ENCODE peak calls at places on chromosomes 1 and 21, in five cellular contexts. One of them, this sample, is unnamed.

GRCh38 chr1:113745425-113745824 is 13.9 kb downstream of the PHTF1 start:
- DNase-seq in skeletal muscle cell: no peak
- DNase-seq in aorta: no peak
- DNase-seq in OCI-LY7: no peak
- DNase-seq in sigmoid colon: no peak
- DNase-seq in this sample: no peak

GRCh38 chr1:205270764-205271163 is 43.0 kb downstream of the TMCC2 start:
- DNase-seq in skeletal muscle cell: no peak
- DNase-seq in aorta: no peak
- DNase-seq in OCI-LY7: no peak
- DNase-seq in sigmoid colon: no peak
- DNase-seq in this sample: no peak

GRCh38 chr21:16082038-16082816 is 352.4 kb downstream of the USP25 start:
- DNase-seq in skeletal muscle cell: no peak
- DNase-seq in aorta: no peak
- DNase-seq in OCI-LY7: peak
- DNase-seq in sigmoid colon: no peak
- DNase-seq in this sample: no peak

GRCh38 chr1:1429671-1430073 is 5.8 kb upstream of the VWA1 start:
- DNase-seq in skeletal muscle cell: no peak
- DNase-seq in aorta: no peak
- DNase-seq in OCI-LY7: no peak
- DNase-seq in sigmoid colon: no peak
- DNase-seq in this sample: no peak

GRCh38 chr1:213474054-213474453 is 423.0 kb downstream of the RPS6KC1 start:
- DNase-seq in skeletal muscle cell: no peak
- DNase-seq in aorta: peak
- DNase-seq in OCI-LY7: no peak
- DNase-seq in sigmoid colon: no peak
- DNase-seq in this sample: no peak

GRCh38 chr1:15178571-15179484 is 25.3 kb downstream of the TMEM51 start:
- DNase-seq in skeletal muscle cell: peak
- DNase-seq in aorta: peak
- DNase-seq in OCI-LY7: no peak
- DNase-seq in sigmoid colon: no peak
- DNase-seq in this sample: no peak

GRCh38 chr1:209063816-209064664 is 519.5 kb upstream of the CAMK1G start:
- DNase-seq in skeletal muscle cell: no peak
- DNase-seq in aorta: no peak
- DNase-seq in OCI-LY7: no peak
- DNase-seq in sigmoid colon: no peak
- DNase-seq in this sample: no peak

GRCh38 chr21:43997766-43998742 is 14.1 kb upstream of the TRAPPC10 start:
- DNase-seq in skeletal muscle cell: no peak
- DNase-seq in aorta: no peak
- DNase-seq in OCI-LY7: no peak
- DNase-seq in sigmoid colon: no peak
- DNase-seq in this sample: no peak

GRCh38 chr1:241310451-241310850 is 46.6 kb downstream of the RGS7 start:
- DNase-seq in skeletal muscle cell: peak
- DNase-seq in aorta: no peak
- DNase-seq in OCI-LY7: no peak
- DNase-seq in sigmoid colon: no peak
- DNase-seq in this sample: no peak

GRCh38 chr1:91018006-91018405 is 3.8 kb downstream of the ZNF644 start:
- DNase-seq in skeletal muscle cell: no peak
- DNase-seq in aorta: no peak
- DNase-seq in OCI-LY7: peak
- DNase-seq in sigmoid colon: no peak
- DNase-seq in this sample: no peak

GRCh38 chr1:230105754-230106625 is 39.0 kb downstream of the GALNT2 start:
- DNase-seq in skeletal muscle cell: peak
- DNase-seq in aorta: no peak
- DNase-seq in OCI-LY7: peak
- DNase-seq in sigmoid colon: no peak
- DNase-seq in this sample: no peak

GRCh38 chr1:217364220-217364619 is 266.7 kb downstream of the GPATCH2 start:
- DNase-seq in skeletal muscle cell: no peak
- DNase-seq in aorta: no peak
- DNase-seq in OCI-LY7: no peak
- DNase-seq in sigmoid colon: no peak
- DNase-seq in this sample: no peak

GRCh38 chr1:17293681-17294415 is 14.1 kb upstream of the PADI4 start:
- DNase-seq in skeletal muscle cell: no peak
- DNase-seq in aorta: no peak
- DNase-seq in OCI-LY7: no peak
- DNase-seq in sigmoid colon: no peak
- DNase-seq in this sample: no peak

GRCh38 chr1:116067564-116067887 is 43.7 kb upstream of the MAB21L3 start:
- DNase-seq in skeletal muscle cell: peak
- DNase-seq in aorta: peak
- DNase-seq in OCI-LY7: no peak
- DNase-seq in sigmoid colon: peak
- DNase-seq in this sample: no peak

GRCh38 chr1:192053661-192054060 is 104.6 kb upstream of the RGS18 start:
- DNase-seq in skeletal muscle cell: peak
- DNase-seq in aorta: no peak
- DNase-seq in OCI-LY7: no peak
- DNase-seq in sigmoid colon: no peak
- DNase-seq in this sample: no peak

GRCh38 chr1:86957206-86957605 is 42.8 kb downstream of the HS2ST1 start:
- DNase-seq in skeletal muscle cell: no peak
- DNase-seq in aorta: no peak
- DNase-seq in OCI-LY7: no peak
- DNase-seq in sigmoid colon: no peak
- DNase-seq in this sample: no peak

GRCh38 chr1:31239653-31240241 is at the start of gene NKAIN1:
- DNase-seq in skeletal muscle cell: no peak
- DNase-seq in aorta: no peak
- DNase-seq in OCI-LY7: no peak
- DNase-seq in sigmoid colon: peak
- DNase-seq in this sample: no peak

GRCh38 chr1:181173761-181174371 is 85.4 kb downstream of the IER5 start:
- DNase-seq in skeletal muscle cell: no peak
- DNase-seq in aorta: no peak
- DNase-seq in OCI-LY7: no peak
- DNase-seq in sigmoid colon: no peak
- DNase-seq in this sample: no peak

GRCh38 chr1:172537827-172538391 is 5.0 kb downstream of the SUCO start:
- DNase-seq in skeletal muscle cell: no peak
- DNase-seq in aorta: no peak
- DNase-seq in OCI-LY7: no peak
- DNase-seq in sigmoid colon: no peak
- DNase-seq in this sample: no peak

GRCh38 chr1:23394664-23395063 is 25.0 kb upstream of the ZNF436 start:
- DNase-seq in skeletal muscle cell: peak
- DNase-seq in aorta: peak
- DNase-seq in OCI-LY7: no peak
- DNase-seq in sigmoid colon: peak
- DNase-seq in this sample: peak

GRCh38 chr1:107140703-107141490 is at the start of gene NTNG1:
- DNase-seq in skeletal muscle cell: no peak
- DNase-seq in aorta: no peak
- DNase-seq in OCI-LY7: peak
- DNase-seq in sigmoid colon: no peak
- DNase-seq in this sample: no peak

GRCh38 chr1:42260376-42261078 is 74.5 kb downstream of the FOXJ3 start:
- DNase-seq in skeletal muscle cell: no peak
- DNase-seq in aorta: no peak
- DNase-seq in OCI-LY7: no peak
- DNase-seq in sigmoid colon: no peak
- DNase-seq in this sample: no peak

GRCh38 chr1:42267904-42268303 is 67.1 kb downstream of the FOXJ3 start:
- DNase-seq in skeletal muscle cell: no peak
- DNase-seq in aorta: no peak
- DNase-seq in OCI-LY7: no peak
- DNase-seq in sigmoid colon: no peak
- DNase-seq in this sample: no peak

GRCh38 chr1:42263019-42263418 is 72.0 kb downstream of the FOXJ3 start:
- DNase-seq in skeletal muscle cell: no peak
- DNase-seq in aorta: no peak
- DNase-seq in OCI-LY7: no peak
- DNase-seq in sigmoid colon: no peak
- DNase-seq in this sample: no peak

GRCh38 chr1:42266253-42267135 is 68.5 kb downstream of the FOXJ3 start:
- DNase-seq in skeletal muscle cell: no peak
- DNase-seq in aorta: no peak
- DNase-seq in OCI-LY7: no peak
- DNase-seq in sigmoid colon: no peak
- DNase-seq in this sample: no peak

GRCh38 chr1:42264791-42265190 is 70.2 kb downstream of the FOXJ3 start:
- DNase-seq in skeletal muscle cell: no peak
- DNase-seq in aorta: no peak
- DNase-seq in OCI-LY7: no peak
- DNase-seq in sigmoid colon: no peak
- DNase-seq in this sample: no peak
- H3K4me3 ChIP-seq in skeletal muscle cell: no peak
- H3K4me3 ChIP-seq in aorta: no peak
- H3K4me3 ChIP-seq in OCI-LY7: no peak
- H3K4me3 ChIP-seq in sigmoid colon: no peak
- H3K4me3 ChIP-seq in this sample: no peak

GRCh38 chr1:12049625-12050024 is 13.5 kb upstream of the TNFRSF8 start:
- DNase-seq in skeletal muscle cell: no peak
- DNase-seq in aorta: no peak
- DNase-seq in OCI-LY7: no peak
- DNase-seq in sigmoid colon: no peak
- DNase-seq in this sample: no peak

GRCh38 chr1:12048376-12048775 is 14.7 kb upstream of the TNFRSF8 start:
- DNase-seq in skeletal muscle cell: no peak
- DNase-seq in aorta: no peak
- DNase-seq in OCI-LY7: no peak
- DNase-seq in sigmoid colon: no peak
- DNase-seq in this sample: no peak

GRCh38 chr1:12051361-12051760 is 11.7 kb upstream of the TNFRSF8 start:
- DNase-seq in skeletal muscle cell: no peak
- DNase-seq in aorta: no peak
- DNase-seq in OCI-LY7: no peak
- DNase-seq in sigmoid colon: no peak
- DNase-seq in this sample: no peak

GRCh38 chr1:12047120-12047876 is 15.8 kb upstream of the TNFRSF8 start:
- DNase-seq in skeletal muscle cell: no peak
- DNase-seq in aorta: no peak
- DNase-seq in OCI-LY7: no peak
- DNase-seq in sigmoid colon: no peak
- DNase-seq in this sample: no peak

GRCh38 chr1:12046749-12047119 is 16.4 kb upstream of the TNFRSF8 start:
- DNase-seq in skeletal muscle cell: no peak
- DNase-seq in aorta: no peak
- DNase-seq in OCI-LY7: no peak
- DNase-seq in sigmoid colon: no peak
- DNase-seq in this sample: no peak
- H3K4me3 ChIP-seq in skeletal muscle cell: no peak
- H3K4me3 ChIP-seq in aorta: no peak
- H3K4me3 ChIP-seq in OCI-LY7: no peak
- H3K4me3 ChIP-seq in sigmoid colon: no peak
- H3K4me3 ChIP-seq in this sample: no peak

GRCh38 chr1:201074018-201074417 is 38.2 kb downstream of the CACNA1S start:
- DNase-seq in skeletal muscle cell: no peak
- DNase-seq in aorta: no peak
- DNase-seq in OCI-LY7: no peak
- DNase-seq in sigmoid colon: no peak
- DNase-seq in this sample: no peak
- H3K4me3 ChIP-seq in skeletal muscle cell: no peak
- H3K4me3 ChIP-seq in aorta: no peak
- H3K4me3 ChIP-seq in OCI-LY7: no peak
- H3K4me3 ChIP-seq in sigmoid colon: no peak
- H3K4me3 ChIP-seq in this sample: no peak

GRCh38 chr21:26845066-26845749 is at the start of gene ADAMTS1:
- DNase-seq in skeletal muscle cell: peak
- DNase-seq in aorta: peak
- DNase-seq in OCI-LY7: no peak
- DNase-seq in sigmoid colon: peak
- DNase-seq in this sample: peak
- H3K4me3 ChIP-seq in skeletal muscle cell: peak
- H3K4me3 ChIP-seq in aorta: peak
- H3K4me3 ChIP-seq in OCI-LY7: no peak
- H3K4me3 ChIP-seq in sigmoid colon: peak
- H3K4me3 ChIP-seq in this sample: peak

GRCh38 chr1:199009447-199009846 is 370.6 kb downstream of the PTPRC start:
- DNase-seq in skeletal muscle cell: no peak
- DNase-seq in aorta: no peak
- DNase-seq in OCI-LY7: peak
- DNase-seq in sigmoid colon: no peak
- DNase-seq in this sample: no peak
- H3K4me3 ChIP-seq in skeletal muscle cell: no peak
- H3K4me3 ChIP-seq in aorta: no peak
- H3K4me3 ChIP-seq in OCI-LY7: no peak
- H3K4me3 ChIP-seq in sigmoid colon: no peak
- H3K4me3 ChIP-seq in this sample: no peak

GRCh38 chr21:28899220-28899619 is 93.5 kb downstream of the LTN1 start:
- DNase-seq in skeletal muscle cell: no peak
- DNase-seq in aorta: no peak
- DNase-seq in OCI-LY7: no peak
- DNase-seq in sigmoid colon: no peak
- DNase-seq in this sample: no peak
- H3K4me3 ChIP-seq in skeletal muscle cell: no peak
- H3K4me3 ChIP-seq in aorta: peak
- H3K4me3 ChIP-seq in OCI-LY7: no peak
- H3K4me3 ChIP-seq in sigmoid colon: no peak
- H3K4me3 ChIP-seq in this sample: no peak

DNA sequence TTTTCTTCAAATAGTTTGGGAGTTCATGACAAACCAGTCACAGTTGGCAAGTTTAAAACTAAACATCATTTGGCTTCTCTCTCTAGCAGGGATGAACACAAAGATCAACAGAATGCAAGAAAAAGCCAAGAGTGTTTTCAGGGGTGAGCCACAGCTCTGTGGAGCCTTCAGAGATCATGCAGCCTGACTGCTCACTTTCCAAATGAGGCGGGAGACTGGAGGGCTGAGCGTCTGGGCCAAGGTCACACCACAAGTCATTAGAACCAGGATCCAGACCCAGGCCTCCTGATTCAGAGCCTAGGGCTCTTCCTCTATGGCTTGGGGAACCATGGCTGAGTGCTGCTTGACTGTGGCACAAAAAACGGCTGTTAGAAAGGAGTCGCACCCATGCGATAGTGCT is 2.7 kb downstream of the DPT start:
- DNase-seq in skeletal muscle cell: no peak
- DNase-seq in aorta: no peak
- DNase-seq in OCI-LY7: no peak
- DNase-seq in sigmoid colon: peak
- DNase-seq in this sample: no peak
- H3K4me3 ChIP-seq in skeletal muscle cell: no peak
- H3K4me3 ChIP-seq in aorta: no peak
- H3K4me3 ChIP-seq in OCI-LY7: no peak
- H3K4me3 ChIP-seq in sigmoid colon: peak
- H3K4me3 ChIP-seq in this sample: no peak

GRCh38 chr1:235864965-235865525 is 1.7 kb downstream of the LYST start:
- DNase-seq in skeletal muscle cell: no peak
- DNase-seq in aorta: no peak
- DNase-seq in OCI-LY7: no peak
- DNase-seq in sigmoid colon: no peak
- DNase-seq in this sample: no peak
- H3K4me3 ChIP-seq in skeletal muscle cell: peak
- H3K4me3 ChIP-seq in aorta: no peak
- H3K4me3 ChIP-seq in OCI-LY7: no peak
- H3K4me3 ChIP-seq in sigmoid colon: peak
- H3K4me3 ChIP-seq in this sample: peak

GRCh38 chr1:206658264-206658980 is 23.1 kb downstream of the DYRK3 start:
- DNase-seq in skeletal muscle cell: no peak
- DNase-seq in aorta: peak
- DNase-seq in OCI-LY7: peak
- DNase-seq in sigmoid colon: no peak
- DNase-seq in this sample: no peak
- H3K4me3 ChIP-seq in skeletal muscle cell: no peak
- H3K4me3 ChIP-seq in aorta: no peak
- H3K4me3 ChIP-seq in OCI-LY7: peak
- H3K4me3 ChIP-seq in sigmoid colon: no peak
- H3K4me3 ChIP-seq in this sample: peak